ENCODE peak calls at places on chromosomes 4 and X, in nine cellular contexts. H is stimulated activated CD4-positive, alpha-beta T cell treated with anti-CD3 and anti-CD28 coated beads, Interleukin-2, amount 100 ng/mL, for 4 hours; L is activated CD4-positive, alpha-beta T cell treated with anti-CD3 and anti-CD28 coated beads, Interleukin-2, amount 10 ng/mL, durations not matched to agents 7 days and 5 days; Z is brain microvascular endothelial cell; A is activated T-cell treated with anti-CD3 and anti-CD28 coated beads for 1 hour; U is NCI-H82; W is putamen; X is NCI-H1105; T is GDM1. V is an unnamed sample.

GRCh38 chrX:48698306-48698705 is 1.8 kb downstream of the SUV39H1 start:
- DNase-seq in H (no peak), L (no peak), Z (no peak), A (no peak), U (no peak), W (no peak), X (no peak), T (no peak), V (no peak)

GRCh38 chrX:72539822-72540221 is 32.8 kb downstream of the HDAC8 start:
- DNase-seq in H (no peak), L (no peak), Z (no peak), A (no peak), U (peak), W (no peak), X (no peak), T (no peak), V (no peak)

GRCh38 chr4:110467400-110467799 is 8.6 kb upstream of the ENPEP start:
- DNase-seq in H (no peak), L (no peak), Z (no peak), A (no peak), U (no peak), W (no peak), X (no peak), T (no peak), V (no peak)

GRCh38 chr4:10192331-10192730 is 75.7 kb upstream of the WDR1 start:
- DNase-seq in H (no peak), L (no peak), Z (no peak), A (no peak), U (no peak), W (no peak), X (no peak), T (peak), V (no peak)

GRCh38 chr4:185382754-185383153 is 13.0 kb downstream of the LRP2BP start:
- DNase-seq in H (no peak), L (no peak), Z (no peak), A (no peak), U (no peak), W (no peak), X (no peak), T (no peak), V (no peak)

GRCh38 chr4:88939697-88940096 is 117.3 kb downstream of the FAM13A start:
- DNase-seq in H (no peak), L (no peak), Z (peak), A (no peak), U (no peak), W (no peak), X (no peak), T (no peak), V (no peak)

GRCh38 chrX:22746081-22746480 is 253.7 kb upstream of the DDX53 start:
- DNase-seq in H (no peak), L (no peak), Z (no peak), A (no peak), U (no peak), W (no peak), X (no peak), T (no peak), V (no peak)

GRCh38 chr4:149264093-149264733 is 551.4 kb downstream of the IQCM start:
- DNase-seq in H (no peak), L (peak), Z (peak), A (no peak), U (peak), W (no peak), X (no peak), T (peak), V (no peak)

GRCh38 chr4:128951316-128951715 is 141.8 kb downstream of the JADE1 start:
- DNase-seq in H (no peak), L (no peak), Z (no peak), A (no peak), U (no peak), W (no peak), X (no peak), T (no peak), V (no peak)

GRCh38 chr4:78484574-78484973 is 67.0 kb upstream of the ANXA3 start:
- DNase-seq in H (no peak), L (no peak), Z (no peak), A (no peak), U (no peak), W (no peak), X (no peak), T (no peak), V (no peak)

GRCh38 chrX:147884958-147885357 is 26.8 kb upstream of the FMR1 start:
- DNase-seq in H (no peak), L (no peak), Z (no peak), A (no peak), U (no peak), W (no peak), X (no peak), T (no peak), V (no peak)

GRCh38 chrX:53930513-53931380 is 113.5 kb downstream of the PHF8 start:
- DNase-seq in H (no peak), L (no peak), Z (peak), A (no peak), U (no peak), W (no peak), X (no peak), T (no peak), V (no peak)

GRCh38 chr4:114474401-114474800 is 124.2 kb upstream of the UGT8 start:
- DNase-seq in H (no peak), L (no peak), Z (peak), A (no peak), U (no peak), W (no peak), X (no peak), T (no peak), V (no peak)

GRCh38 chrX:1151378-1152077 is 60.9 kb downstream of the CRLF2 start:
- DNase-seq in H (no peak), L (no peak), Z (no peak), A (no peak), U (no peak), W (no peak), X (no peak), T (no peak), V (no peak)

GRCh38 chr4:2934077-2934812 is 29.0 kb downstream of the NOP14 start:
- DNase-seq in H (peak), L (peak), Z (peak), A (no peak), U (peak), W (no peak), X (no peak), T (no peak), V (no peak)

GRCh38 chrX:42149786-42150185 is 226.4 kb upstream of the CASK start:
- DNase-seq in H (no peak), L (no peak), Z (no peak), A (no peak), U (peak), W (no peak), X (no peak), T (no peak), V (no peak)

GRCh38 chrX:103329991-103330390 is at the start of gene TCEAL7:
- DNase-seq in H (no peak), L (no peak), Z (no peak), A (no peak), U (peak), W (peak), X (no peak), T (no peak), V (peak)

GRCh38 chr4:128810331-128810870 is 901 bp downstream of the JADE1 start:
- DNase-seq in H (no peak), L (peak), Z (no peak), A (no peak), U (peak), W (peak), X (no peak), T (peak), V (no peak)

GRCh38 chr4:155676430-155676825 is 9.8 kb downstream of the GUCY1A1 start:
- DNase-seq in H (no peak), L (no peak), Z (no peak), A (no peak), U (peak), W (no peak), X (peak), T (no peak), V (no peak)

GRCh38 chr4:30825008-30825765 is 105.0 kb downstream of the PCDH7 start:
- DNase-seq in H (no peak), L (no peak), Z (peak), A (no peak), U (no peak), W (no peak), X (no peak), T (no peak), V (no peak)

GRCh38 chr4:163233321-163233720 is 66.6 kb upstream of the NAF1 start:
- DNase-seq in H (no peak), L (no peak), Z (no peak), A (no peak), U (no peak), W (no peak), X (no peak), T (no peak), V (no peak)

GRCh38 chrX:73916931-73917657 is 354.1 kb downstream of the CHIC1 start:
- DNase-seq in H (no peak), L (no peak), Z (peak), A (no peak), U (no peak), W (no peak), X (no peak), T (no peak), V (no peak)

GRCh38 chr4:10605746-10606482 is 78.7 kb downstream of the CLNK start:
- DNase-seq in H (no peak), L (no peak), Z (peak), A (no peak), U (no peak), W (no peak), X (no peak), T (no peak), V (no peak)